ENCODE peak calls at places on chromosomes 3 and 15, in ten cellular contexts. E is NCI-H2081; B is skeletal muscle cell; I is substantia nigra; A is GF-D8; S is SK-N-MC; P is GOT3; R is cerebellar cortex; D is stimulated activated CD4-positive, alpha-beta T cell treated with anti-CD3 and anti-CD28 coated beads, Interleukin-1b, Interleukin-23, amount 100 ng/mL, for 24 hours; F is frontal cortex. C is an unnamed sample.
A peak's percentile ranks its signal among the peaks of the same experiment; 100 is the strongest.

GRCh38 chr3:23826382-23827061 is 20.8 kb downstream of the UBE2E1 start:
- DNase-seq in S (no peak), E (no peak), P (no peak), D (no peak), A (no peak), I (no peak), F (no peak), B (no peak), R (peak; percentile 56), C (no peak)

GRCh38 chr3:73045391-73045790 is 16.1 kb upstream of the EBLN2 start:
- DNase-seq in P (no peak), S (no peak), I (no peak), E (no peak), R (no peak), A (no peak), D (no peak), F (no peak), B (no peak), C (no peak)

GRCh38 chr15:34810455-34811146 is 15.3 kb upstream of the ACTC1 start:
- DNase-seq in A (no peak), R (no peak), S (no peak), D (no peak), B (peak; percentile 96), F (no peak), I (no peak), E (no peak), P (peak; percentile 35), C (no peak)

GRCh38 chr3:181173227-181173626 is 183.7 kb upstream of the DNAJC19 start:
- DNase-seq in A (no peak), B (no peak), I (no peak), D (no peak), P (no peak), R (no peak), S (no peak), E (no peak), F (no peak), C (no peak)

GRCh38 chr15:58839485-58839884 is 68.4 kb downstream of the MINDY2 start:
- DNase-seq in A (no peak), F (no peak), R (peak; percentile 25), P (no peak), I (no peak), B (no peak), S (no peak), D (no peak), E (no peak), C (no peak)

GRCh38 chr15:26889298-26889898 is 22.5 kb downstream of the GABRA5 start:
- DNase-seq in S (peak; percentile 61), F (no peak), A (no peak), R (peak; percentile 83), P (no peak), B (peak; percentile 16), D (peak; percentile 37), E (peak; percentile 65), I (peak; percentile 41), C (no peak)

GRCh38 chr3:52848617-52849016 is 13.8 kb upstream of the MUSTN1 start:
- DNase-seq in F (no peak), D (no peak), A (no peak), R (no peak), S (no peak), P (no peak), E (no peak), I (no peak), B (peak; percentile 66), C (no peak)

GRCh38 chr3:37912052-37912733 is 50.5 kb downstream of the CTDSPL start:
- DNase-seq in P (no peak), B (no peak), F (no peak), D (no peak), A (no peak), I (no peak), E (no peak), S (no peak), R (no peak), C (no peak)

GRCh38 chr3:133401374-133402135 is 1.7 kb downstream of the BFSP2 start:
- DNase-seq in E (no peak), A (no peak), F (peak; percentile 27), I (no peak), B (no peak), S (no peak), D (no peak), P (no peak), R (peak; percentile 76), C (peak; percentile 31)

GRCh38 chr3:27677554-27677953 is 44.6 kb downstream of the EOMES start:
- DNase-seq in S (no peak), A (no peak), I (no peak), D (no peak), P (no peak), R (no peak), B (peak; percentile 95), E (no peak), F (no peak), C (no peak)

GRCh38 chr15:35305906-35306305 is 220.8 kb upstream of the NANOGP8 start:
- DNase-seq in A (no peak), B (peak; percentile 78), P (no peak), D (no peak), R (peak; percentile 92), S (no peak), F (no peak), E (no peak), I (no peak), C (no peak)

GRCh38 chr3:11273945-11274344 is 1.7 kb downstream of the ATG7 start:
- DNase-seq in R (no peak), F (no peak), S (no peak), A (peak; percentile 95), I (no peak), D (no peak), P (no peak), B (no peak), E (no peak), C (no peak)

GRCh38 chr3:172296248-172296974 is 151.8 kb downstream of the GHSR start:
- DNase-seq in I (no peak), F (no peak), S (no peak), A (no peak), E (no peak), P (no peak), D (no peak), B (no peak), R (no peak), C (no peak)

GRCh38 chr3:126050050-126050392 is 33.9 kb downstream of the SLC41A3 start:
- DNase-seq in R (no peak), P (no peak), D (no peak), I (no peak), B (no peak), S (no peak), A (no peak), F (no peak), E (no peak), C (no peak)

GRCh38 chr3:9689757-9690156 is 13.9 kb upstream of the CPNE9 start:
- DNase-seq in A (no peak), R (no peak), P (no peak), F (no peak), S (no peak), I (no peak), D (no peak), B (no peak), E (no peak), C (no peak)

GRCh38 chr15:29424118-29424517 is 154.5 kb upstream of the NSMCE3 start:
- DNase-seq in F (no peak), P (no peak), S (no peak), A (no peak), D (no peak), R (no peak), I (no peak), E (no peak), B (no peak), C (no peak)

GRCh38 chr15:85955501-85956391 is 123.9 kb upstream of the AGBL1 start:
- DNase-seq in E (no peak), D (no peak), B (no peak), S (no peak), F (no peak), A (no peak), P (no peak), R (no peak), I (no peak), C (no peak)

GRCh38 chr3:195265363-195265976 is 5.5 kb downstream of the XXYLT1 start:
- DNase-seq in R (no peak), P (no peak), S (no peak), A (no peak), F (no peak), B (no peak), I (no peak), D (no peak), E (no peak), C (no peak)

GRCh38 chr3:37040231-37040630 is 46.9 kb downstream of the MLH1 start:
- DNase-seq in D (no peak), R (no peak), B (no peak), F (no peak), S (no peak), A (no peak), E (no peak), I (no peak), P (no peak), C (no peak)

GRCh38 chr3:46734773-46735172 is 17.1 kb upstream of the PRSS50 start:
- DNase-seq in I (no peak), P (no peak), B (no peak), R (no peak), F (no peak), A (no peak), E (no peak), S (no peak), D (no peak), C (no peak)

GRCh38 chr3:112126501-112126900 is 6.5 kb downstream of the GCSAM start:
- DNase-seq in E (no peak), F (no peak), I (no peak), P (no peak), A (no peak), S (peak; percentile 52), B (no peak), D (no peak), R (no peak), C (no peak)

GRCh38 chr15:78996876-78997275 is 52.0 kb upstream of the CTSH start:
- DNase-seq in F (no peak), A (no peak), P (no peak), B (no peak), R (no peak), S (no peak), E (no peak), D (no peak), I (no peak), C (no peak)

GRCh38 chr3:179148446-179149238 is 485 bp downstream of the PIK3CA start:
- DNase-seq in E (peak; percentile 47), A (no peak), R (peak; percentile 37), S (no peak), I (no peak), P (peak; percentile 63), D (peak; percentile 37), B (no peak), F (peak; percentile 14), C (peak; percentile 46)

GRCh38 chr3:29370451-29371420 is 89.9 kb downstream of the RBMS3 start:
- DNase-seq in S (no peak), A (no peak), D (no peak), R (no peak), E (no peak), F (no peak), I (no peak), P (no peak), B (no peak), C (no peak)

C was measured in nucleus accumbens.